ENCODE peak calls at places on chromosomes 11 and 22, in six cellular contexts. G is MM.1S; H is prostate gland; A is neural progenitor cell; F is naive thymus-derived CD4-positive, alpha-beta T cell; O is pancreas. V is an unnamed sample.

GRCh38 chr11:44611687-44612437 is 46.4 kb downstream of the CD82 start:
- DNase-seq in O (no peak), H (no peak), F (peak), G (no peak), A (no peak), V (peak)

GRCh38 chr11:19789245-19789644 is 76.6 kb downstream of the NAV2 start:
- DNase-seq in G (no peak), H (no peak), A (no peak), O (no peak), F (no peak), V (no peak)

GRCh38 chr22:43152355-43153071 is 1.2 kb downstream of the TSPO start:
- DNase-seq in O (peak), H (peak), F (peak), G (peak), A (no peak), V (peak)

GRCh38 chr11:94815705-94816344 is 47.7 kb downstream of the AMOTL1 start:
- DNase-seq in G (no peak), A (peak), O (no peak), F (no peak), H (no peak), V (no peak)

GRCh38 chr11:13269775-13270174 is 7.8 kb upstream of the BMAL1 start:
- DNase-seq in O (no peak), G (no peak), A (no peak), H (no peak), F (no peak), V (no peak)

GRCh38 chr22:42655693-42656092 is 6.5 kb upstream of the CYB5R3 start:
- DNase-seq in A (no peak), G (peak), F (no peak), O (no peak), H (no peak), V (no peak)

GRCh38 chr22:37701121-37701786 is 4.4 kb downstream of the TRIOBP start:
- DNase-seq in A (no peak), O (no peak), F (no peak), G (no peak), H (no peak), V (no peak)

GRCh38 chr11:6468712-6469495 is 4.8 kb downstream of the TRIM3 start:
- DNase-seq in F (no peak), H (peak), A (peak), G (no peak), O (peak), V (no peak)

GRCh38 chr11:97537407-97538150 is 1147.8 kb downstream of the JRKL start:
- DNase-seq in O (no peak), F (no peak), H (no peak), A (no peak), G (no peak), V (no peak)

GRCh38 chr11:67584205-67584880 is 731 bp downstream of the GSTP1 start:
- DNase-seq in A (peak), O (peak), F (peak), H (peak), G (peak), V (no peak)

GRCh38 chr11:18064035-18064434 is 18.0 kb upstream of the TPH1 start:
- DNase-seq in F (no peak), G (no peak), A (no peak), H (no peak), O (no peak), V (no peak)

GRCh38 chr11:29184939-29185890 is 831.6 kb downstream of the KCNA4 start:
- DNase-seq in F (no peak), H (no peak), G (no peak), O (no peak), A (no peak), V (no peak)

GRCh38 chr11:35237860-35238715 is 99.1 kb downstream of the CD44 start:
- DNase-seq in H (no peak), F (peak), A (peak), O (no peak), G (peak), V (peak)

GRCh38 chr22:22210375-22210774 is 34.2 kb upstream of the VPREB1 start:
- DNase-seq in H (no peak), F (no peak), G (peak), A (no peak), O (no peak), V (peak)

GRCh38 chr11:7688238-7688826 is 15.0 kb upstream of the CYB5R2 start:
- DNase-seq in O (no peak), A (peak), F (peak), H (no peak), G (peak), V (no peak)

GRCh38 chr11:92123540-92123939 is 101.1 kb upstream of the FAT3 start:
- DNase-seq in F (no peak), G (no peak), H (no peak), A (no peak), O (no peak), V (no peak)

GRCh38 chr11:35419713-35420333 is 465 bp upstream of the SLC1A2 start:
- DNase-seq in A (peak), G (no peak), O (peak), F (no peak), H (no peak), V (no peak)

GRCh38 chr11:120223793-120224192 is 13.0 kb downstream of the OAF start:
- DNase-seq in A (no peak), H (no peak), O (no peak), F (no peak), G (no peak), V (no peak)

GRCh38 chr11:1049071-1049405 is 12.5 kb upstream of the MUC6 start:
- DNase-seq in O (no peak), G (no peak), H (no peak), A (no peak), F (no peak), V (no peak)
- H3K27ac ChIP-seq in O (no peak), G (no peak), H (no peak), A (no peak), F (no peak), V (no peak)

GRCh38 chr11:28043930-28044709 is 63.8 kb downstream of the KIF18A start:
- DNase-seq in O (no peak), G (no peak), H (no peak), F (no peak), A (no peak), V (no peak)
- H3K4me3 ChIP-seq in O (no peak), G (no peak), H (no peak), F (no peak), A (no peak), V (no peak)

GRCh38 chr11:64768300-64768694 is 8.5 kb upstream of the PYGM start:
- DNase-seq in A (no peak), H (no peak), O (no peak), F (no peak), G (no peak), V (no peak)
- H3K27ac ChIP-seq in A (no peak), H (no peak), O (no peak), F (peak), G (no peak), V (no peak)

DNA sequence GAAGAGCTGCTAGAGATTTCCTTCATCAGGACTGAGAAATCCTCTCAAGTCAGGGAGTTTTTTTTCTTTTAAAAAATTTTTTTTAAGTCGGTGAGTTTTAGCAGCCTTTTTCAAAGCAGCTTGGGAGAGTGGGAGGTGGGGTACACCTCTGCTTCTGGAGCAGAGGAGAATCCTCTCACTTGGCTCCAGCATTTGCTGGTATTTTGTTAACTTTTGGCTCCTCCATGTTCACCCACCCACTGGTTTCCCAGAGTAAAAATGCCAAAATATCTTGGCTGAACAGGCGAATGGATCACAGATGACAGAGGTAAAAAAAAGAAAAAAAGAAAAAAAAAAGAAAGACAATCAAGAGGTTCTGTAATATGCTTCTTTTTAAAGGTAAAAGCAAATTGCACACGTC is 68.0 kb downstream of the GAB2 start:
- DNase-seq in G (no peak), F (no peak), H (no peak), A (no peak), O (no peak), V (no peak)
- H3K4me3 ChIP-seq in G (no peak), F (no peak), H (no peak), A (peak), O (no peak), V (no peak)

GRCh38 chr11:11044137-11044855 is 186.4 kb upstream of the ZBED5 start:
- DNase-seq in G (no peak), H (no peak), O (no peak), A (no peak), F (no peak), V (no peak)
- H3K27ac ChIP-seq in G (no peak), H (no peak), O (no peak), A (no peak), F (no peak), V (no peak)

GRCh38 chr22:19715286-19715939 is 1.1 kb downstream of the SEPTIN5 start:
- DNase-seq in H (no peak), A (no peak), O (no peak), F (no peak), G (no peak), V (no peak)
- H3K4me3 ChIP-seq in H (peak), A (no peak), O (peak), F (no peak), G (no peak), V (no peak)

GRCh38 chr22:29831186-29831921 is 6.7 kb downstream of the ASCC2 start:
- DNase-seq in H (no peak), O (no peak), F (no peak), A (no peak), G (no peak), V (no peak)
- H3K27ac ChIP-seq in H (no peak), O (no peak), F (no peak), A (no peak), G (no peak), V (no peak)